ENCODE peak calls at places on chromosomes 5 and 9, in seven cellular contexts. One of them, this sample, is unnamed.

GRCh38 chr5:141734501-141735231 is 52.6 kb upstream of the ARAP3 start:
- DNase-seq in PC-9: peak; percentile 59
- DNase-seq in tibial artery: no peak
- DNase-seq in AG09309: peak; percentile 4
- DNase-seq in cardiac fibroblast: peak; percentile 72
- DNase-seq in cardiac muscle cell: peak; percentile 85
- DNase-seq in WERI-Rb-1: peak; percentile 32
- DNase-seq in this sample: peak; percentile 51

GRCh38 chr5:75886706-75887105 is 169.5 kb upstream of the POC5 start:
- DNase-seq in cardiac muscle cell: no peak
- DNase-seq in cardiac fibroblast: peak; percentile 3
- DNase-seq in WERI-Rb-1: no peak
- DNase-seq in tibial artery: no peak
- DNase-seq in PC-9: no peak
- DNase-seq in AG09309: no peak
- DNase-seq in this sample: no peak

GRCh38 chr5:173408946-173409345 is 80.7 kb upstream of the STC2 start:
- DNase-seq in tibial artery: no peak
- DNase-seq in cardiac muscle cell: no peak
- DNase-seq in cardiac fibroblast: no peak
- DNase-seq in AG09309: no peak
- DNase-seq in PC-9: no peak
- DNase-seq in WERI-Rb-1: no peak
- DNase-seq in this sample: no peak

GRCh38 chr9:105911104-105911911 is 217.0 kb downstream of the TMEM38B start:
- DNase-seq in WERI-Rb-1: no peak
- DNase-seq in cardiac fibroblast: no peak
- DNase-seq in AG09309: no peak
- DNase-seq in cardiac muscle cell: peak; percentile 29
- DNase-seq in PC-9: peak; percentile 30
- DNase-seq in tibial artery: no peak
- DNase-seq in this sample: peak; percentile 34

GRCh38 chr5:37249820-37250175 is 622 bp upstream of the CPLANE1 start:
- DNase-seq in AG09309: no peak
- DNase-seq in tibial artery: no peak
- DNase-seq in PC-9: no peak
- DNase-seq in WERI-Rb-1: no peak
- DNase-seq in cardiac fibroblast: no peak
- DNase-seq in cardiac muscle cell: no peak
- DNase-seq in this sample: no peak

GRCh38 chr5:142934335-142934734 is 164.2 kb downstream of the ARHGAP26 start:
- DNase-seq in tibial artery: no peak
- DNase-seq in cardiac muscle cell: no peak
- DNase-seq in PC-9: no peak
- DNase-seq in AG09309: no peak
- DNase-seq in cardiac fibroblast: no peak
- DNase-seq in WERI-Rb-1: no peak
- DNase-seq in this sample: no peak

GRCh38 chr5:1963941-1964451 is 81.3 kb upstream of the IRX4 start:
- DNase-seq in AG09309: no peak
- DNase-seq in cardiac fibroblast: no peak
- DNase-seq in WERI-Rb-1: no peak
- DNase-seq in PC-9: no peak
- DNase-seq in cardiac muscle cell: no peak
- DNase-seq in tibial artery: no peak
- DNase-seq in this sample: no peak

GRCh38 chr9:89489548-89490527 is 8.1 kb downstream of the SEMA4D start:
- DNase-seq in cardiac fibroblast: no peak
- DNase-seq in AG09309: no peak
- DNase-seq in WERI-Rb-1: no peak
- DNase-seq in tibial artery: no peak
- DNase-seq in cardiac muscle cell: no peak
- DNase-seq in PC-9: no peak
- DNase-seq in this sample: no peak

GRCh38 chr5:16735092-16735970 is 118.5 kb upstream of the RETREG1 start:
- DNase-seq in WERI-Rb-1: no peak
- DNase-seq in tibial artery: no peak
- DNase-seq in AG09309: no peak
- DNase-seq in cardiac fibroblast: peak; percentile 2
- DNase-seq in PC-9: no peak
- DNase-seq in cardiac muscle cell: no peak
- DNase-seq in this sample: no peak

GRCh38 chr9:19918630-19919029 is 129.8 kb upstream of the SLC24A2 start:
- DNase-seq in AG09309: no peak
- DNase-seq in cardiac fibroblast: no peak
- DNase-seq in WERI-Rb-1: no peak
- DNase-seq in PC-9: no peak
- DNase-seq in tibial artery: no peak
- DNase-seq in cardiac muscle cell: no peak
- DNase-seq in this sample: no peak

GRCh38 chr9:75120661-75121060 is 32.3 kb downstream of the OSTF1 start:
- DNase-seq in cardiac fibroblast: no peak
- DNase-seq in PC-9: no peak
- DNase-seq in WERI-Rb-1: no peak
- DNase-seq in cardiac muscle cell: no peak
- DNase-seq in AG09309: no peak
- DNase-seq in tibial artery: no peak
- DNase-seq in this sample: no peak

GRCh38 chr5:153562189-153562588 is 71.7 kb downstream of the GRIA1 start:
- DNase-seq in AG09309: no peak
- DNase-seq in WERI-Rb-1: no peak
- DNase-seq in cardiac fibroblast: peak; percentile 83
- DNase-seq in PC-9: peak; percentile 53
- DNase-seq in tibial artery: no peak
- DNase-seq in cardiac muscle cell: no peak
- DNase-seq in this sample: peak; percentile 92

GRCh38 chr5:16934123-16934522 is 2.0 kb downstream of the MYO10 start:
- DNase-seq in cardiac fibroblast: peak; percentile 84
- DNase-seq in WERI-Rb-1: peak; percentile 90
- DNase-seq in AG09309: peak; percentile 37
- DNase-seq in cardiac muscle cell: peak; percentile 77
- DNase-seq in tibial artery: peak; percentile 37
- DNase-seq in PC-9: peak; percentile 92
- DNase-seq in this sample: peak; percentile 68

GRCh38 chr9:4555251-4555650 is 65.0 kb downstream of the SLC1A1 start:
- DNase-seq in cardiac fibroblast: peak; percentile 80
- DNase-seq in AG09309: no peak
- DNase-seq in WERI-Rb-1: no peak
- DNase-seq in PC-9: no peak
- DNase-seq in cardiac muscle cell: no peak
- DNase-seq in tibial artery: no peak
- DNase-seq in this sample: peak; percentile 6

GRCh38 chr5:93570294-93571110 is 10.5 kb downstream of the NR2F1-AS1 start:
- DNase-seq in WERI-Rb-1: no peak
- DNase-seq in cardiac muscle cell: no peak
- DNase-seq in AG09309: no peak
- DNase-seq in cardiac fibroblast: no peak
- DNase-seq in PC-9: no peak
- DNase-seq in tibial artery: no peak
- DNase-seq in this sample: no peak

GRCh38 chr9:74277532-74277931 is 219.6 kb upstream of the RORB start:
- DNase-seq in cardiac fibroblast: no peak
- DNase-seq in cardiac muscle cell: no peak
- DNase-seq in tibial artery: no peak
- DNase-seq in AG09309: no peak
- DNase-seq in PC-9: no peak
- DNase-seq in WERI-Rb-1: no peak
- DNase-seq in this sample: no peak

GRCh38 chr9:132768932-132769894 is 98.9 kb downstream of the GTF3C4 start:
- DNase-seq in AG09309: no peak
- DNase-seq in WERI-Rb-1: no peak
- DNase-seq in cardiac muscle cell: peak; percentile 27
- DNase-seq in cardiac fibroblast: peak; percentile 63
- DNase-seq in PC-9: peak; percentile 47
- DNase-seq in tibial artery: peak; percentile 61
- DNase-seq in this sample: peak; percentile 49
- TF ChIP-seq CTCF in AG09309: peak; percentile 40
- TF ChIP-seq CTCF in WERI-Rb-1: no peak
- TF ChIP-seq CTCF in cardiac muscle cell: peak; percentile 47
- TF ChIP-seq CTCF in cardiac fibroblast: peak; percentile 42
- TF ChIP-seq CTCF in PC-9: peak; percentile 47
- TF ChIP-seq CTCF in tibial artery: peak; percentile 32
- TF ChIP-seq CTCF in this sample: peak; percentile 53

GRCh38 chr9:134644715-134645606 is 3.4 kb downstream of the COL5A1 start:
- DNase-seq in cardiac fibroblast: peak; percentile 99
- DNase-seq in AG09309: peak; percentile 98
- DNase-seq in cardiac muscle cell: no peak
- DNase-seq in WERI-Rb-1: no peak
- DNase-seq in PC-9: peak; percentile 72
- DNase-seq in tibial artery: peak; percentile 85
- DNase-seq in this sample: peak; percentile 99
- H3K4me3 ChIP-seq in cardiac fibroblast: peak overlapping the region; percentile 42
- H3K4me3 ChIP-seq in AG09309: peak overlapping the region; percentile 52
- H3K4me3 ChIP-seq in cardiac muscle cell: no peak overlapping the region
- H3K4me3 ChIP-seq in WERI-Rb-1: no peak overlapping the region
- H3K4me3 ChIP-seq in PC-9: no peak overlapping the region
- H3K4me3 ChIP-seq in tibial artery: peak overlapping the region; percentile 91
- H3K4me3 ChIP-seq in this sample: peak overlapping the region; percentile 77

DNA sequence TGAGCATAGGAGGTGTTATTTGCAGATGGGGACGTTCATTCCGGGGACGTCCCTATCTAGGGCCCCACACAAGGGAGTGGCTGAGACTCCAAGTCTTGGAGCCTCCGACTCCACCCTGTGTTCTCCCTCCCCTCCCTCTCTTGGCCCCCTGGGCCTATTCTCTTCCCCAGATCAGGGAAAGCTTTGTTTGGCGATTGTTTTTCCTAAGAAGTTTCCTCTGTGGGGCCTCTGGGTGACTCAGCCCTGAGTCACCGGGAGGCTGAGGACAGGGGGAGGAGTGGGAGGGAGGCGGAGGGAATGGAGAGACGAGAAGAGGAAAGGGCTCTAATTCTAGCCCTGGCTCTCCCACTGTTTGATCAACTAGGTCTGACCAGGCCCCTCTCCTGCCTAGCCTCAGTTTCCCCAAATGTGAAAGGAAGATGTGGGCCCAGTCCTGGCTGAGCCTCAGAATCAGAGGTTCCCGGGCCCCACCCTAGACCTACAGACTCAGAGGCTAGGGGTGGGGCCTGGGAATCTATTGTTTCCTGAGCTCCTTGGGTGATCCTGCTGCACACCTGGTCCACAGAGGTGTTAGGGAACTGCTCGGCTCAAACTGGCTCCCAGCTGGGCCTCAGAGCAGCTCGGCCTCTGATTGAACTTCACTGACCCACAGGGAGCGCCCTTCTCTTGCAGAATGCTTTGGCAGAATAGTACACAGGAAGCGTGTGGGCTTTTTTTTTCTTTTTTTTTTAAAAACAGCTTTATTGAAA is 19.2 kb downstream of the GSN start:
- DNase-seq in AG09309: peak; percentile 64
- DNase-seq in cardiac muscle cell: peak; percentile 60
- DNase-seq in WERI-Rb-1: peak; percentile 85
- DNase-seq in cardiac fibroblast: peak; percentile 98
- DNase-seq in PC-9: peak; percentile 94
- DNase-seq in tibial artery: peak; percentile 94
- DNase-seq in this sample: peak; percentile 90
- TF ChIP-seq CTCF in AG09309: no peak
- TF ChIP-seq CTCF in cardiac muscle cell: peak; percentile 34
- TF ChIP-seq CTCF in WERI-Rb-1: peak; percentile 34
- TF ChIP-seq CTCF in cardiac fibroblast: peak; percentile 33
- TF ChIP-seq CTCF in PC-9: peak; percentile 46
- TF ChIP-seq CTCF in tibial artery: no peak
- TF ChIP-seq CTCF in this sample: peak; percentile 43

DNA sequence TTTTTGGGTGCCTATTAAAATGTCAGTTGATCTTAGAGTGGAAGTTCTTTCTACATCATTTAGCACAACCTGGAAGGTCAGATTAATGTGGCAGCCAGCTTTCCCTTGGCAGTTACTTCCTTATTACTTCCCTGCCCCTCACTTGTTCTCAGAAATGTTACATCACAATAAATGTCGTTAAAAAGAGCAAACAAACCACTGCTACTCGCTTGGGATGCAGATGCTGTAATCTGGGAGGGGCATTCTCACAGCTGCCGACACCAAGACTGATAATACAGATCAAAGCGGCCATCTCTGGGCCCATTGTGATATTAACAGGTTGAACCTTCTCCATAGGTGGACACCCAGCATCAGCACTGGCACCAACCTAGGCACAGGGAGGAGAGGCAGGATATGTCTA is 29.3 kb downstream of the PLAC8L1 start:
- DNase-seq in cardiac muscle cell: no peak
- DNase-seq in PC-9: no peak
- DNase-seq in tibial artery: no peak
- DNase-seq in WERI-Rb-1: no peak
- DNase-seq in AG09309: no peak
- DNase-seq in cardiac fibroblast: no peak
- DNase-seq in this sample: no peak
- H3K4me3 ChIP-seq in cardiac muscle cell: no peak overlapping the region
- H3K4me3 ChIP-seq in PC-9: no peak overlapping the region
- H3K4me3 ChIP-seq in tibial artery: no peak overlapping the region
- H3K4me3 ChIP-seq in WERI-Rb-1: no peak overlapping the region
- H3K4me3 ChIP-seq in AG09309: no peak overlapping the region
- H3K4me3 ChIP-seq in cardiac fibroblast: no peak overlapping the region
- H3K4me3 ChIP-seq in this sample: no peak overlapping the region

GRCh38 chr5:149153193-149153750 is 12.0 kb downstream of the ABLIM3 start:
- DNase-seq in AG09309: no peak
- DNase-seq in PC-9: no peak
- DNase-seq in cardiac muscle cell: no peak
- DNase-seq in cardiac fibroblast: no peak
- DNase-seq in WERI-Rb-1: no peak
- DNase-seq in tibial artery: no peak
- DNase-seq in this sample: no peak
- TF ChIP-seq CTCF in AG09309: no peak
- TF ChIP-seq CTCF in PC-9: no peak
- TF ChIP-seq CTCF in cardiac muscle cell: no peak
- TF ChIP-seq CTCF in cardiac fibroblast: no peak
- TF ChIP-seq CTCF in WERI-Rb-1: no peak
- TF ChIP-seq CTCF in tibial artery: no peak
- TF ChIP-seq CTCF in this sample: no peak

DNA sequence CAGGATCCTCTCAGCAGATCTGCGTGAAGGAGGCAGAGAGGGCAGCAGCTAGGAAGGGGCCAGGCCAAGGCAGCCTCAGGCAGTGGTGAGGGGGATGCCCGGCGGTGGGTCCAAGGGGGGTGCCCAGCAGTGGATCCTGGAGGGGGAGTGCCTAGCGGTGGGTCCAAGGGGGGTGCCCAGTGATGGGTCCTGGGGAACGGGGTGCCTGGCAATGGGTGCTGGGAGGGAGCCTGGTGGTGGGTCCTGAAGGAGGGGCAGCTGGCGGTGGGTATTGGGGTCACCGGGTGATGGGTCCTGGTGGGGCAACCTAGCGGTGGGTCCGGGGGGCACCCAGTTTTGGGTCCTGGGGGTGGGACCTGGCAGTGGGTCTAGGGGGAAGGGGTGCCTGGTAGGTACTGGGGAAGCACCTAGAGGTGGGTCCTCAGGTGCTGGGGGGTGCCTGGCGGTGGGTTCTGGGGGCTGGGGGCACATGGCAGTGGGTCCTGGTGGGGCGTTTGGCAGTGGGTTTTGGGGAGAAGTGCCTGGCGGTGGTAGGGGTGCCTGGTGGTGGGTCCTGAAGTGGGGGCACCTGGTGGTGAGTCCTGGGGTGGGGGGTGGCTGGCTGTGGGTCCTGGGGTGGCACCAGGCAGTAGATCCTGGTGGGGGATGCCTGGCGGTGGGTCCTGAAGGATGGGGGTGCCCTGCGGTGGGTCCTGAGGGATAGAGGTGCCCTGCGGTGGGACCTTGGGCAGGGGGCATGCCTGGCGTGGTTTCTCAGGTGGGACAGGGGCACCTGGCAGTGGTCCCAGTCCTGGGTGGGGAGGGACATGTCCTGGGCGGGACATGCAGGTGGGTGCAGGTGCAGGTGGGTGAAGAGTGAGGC is 1.9 kb downstream of the LRRC14B start:
- DNase-seq in WERI-Rb-1: no peak
- DNase-seq in cardiac muscle cell: no peak
- DNase-seq in tibial artery: no peak
- DNase-seq in PC-9: no peak
- DNase-seq in cardiac fibroblast: no peak
- DNase-seq in AG09309: no peak
- DNase-seq in this sample: no peak
- H3K4me3 ChIP-seq in WERI-Rb-1: no peak overlapping the region
- H3K4me3 ChIP-seq in cardiac muscle cell: no peak overlapping the region
- H3K4me3 ChIP-seq in tibial artery: no peak overlapping the region
- H3K4me3 ChIP-seq in PC-9: no peak overlapping the region
- H3K4me3 ChIP-seq in cardiac fibroblast: no peak overlapping the region
- H3K4me3 ChIP-seq in AG09309: no peak overlapping the region
- H3K4me3 ChIP-seq in this sample: no peak overlapping the region